ENCODE peak calls at places on chromosomes 13 and 19, in ten cellular contexts. O, C, T, H, L, B, I, F, X and V are unnamed samples.

GRCh38 chr19:49559443-49559842 is 20.9 kb downstream of the NOSIP start:
- DNase-seq in H (no peak), X (no peak), T (no peak), I (no peak), B (no peak), F (no peak), C (no peak), O (no peak), L (no peak), V (no peak)

GRCh38 chr13:52929826-52930225 is 81.4 kb upstream of the PCDH8 start:
- DNase-seq in T (no peak), H (no peak), C (no peak), B (no peak), X (no peak), I (no peak), L (no peak), O (no peak), F (no peak), V (no peak)

GRCh38 chr13:40116008-40116407 is 460.5 kb downstream of the COG6 start:
- DNase-seq in H (no peak), L (no peak), I (peak), C (no peak), X (peak), T (no peak), B (peak), O (peak), F (peak), V (peak)

GRCh38 chr19:29507081-29507860 is 18.5 kb upstream of the VSTM2B start:
- DNase-seq in F (no peak), I (no peak), C (no peak), B (no peak), L (no peak), H (no peak), X (no peak), O (no peak), T (no peak), V (no peak)

GRCh38 chr13:35349673-35350278 is 126.7 kb downstream of the MAB21L1 start:
- DNase-seq in I (no peak), H (no peak), O (no peak), L (no peak), C (no peak), B (no peak), X (peak), F (no peak), T (no peak), V (no peak)

GRCh38 chr19:5540208-5540607 is 27.5 kb downstream of the TINCR start:
- DNase-seq in T (no peak), H (no peak), X (no peak), B (no peak), F (no peak), L (no peak), I (no peak), O (no peak), C (no peak), V (no peak)

GRCh38 chr13:45102136-45102802 is 18.0 kb upstream of the GTF2F2 start:
- DNase-seq in L (peak), B (peak), X (no peak), O (no peak), T (peak), C (no peak), H (no peak), F (no peak), I (no peak), V (no peak)

GRCh38 chr19:13036366-13036976 is 41.2 kb downstream of the NFIX start:
- DNase-seq in O (peak), F (peak), C (no peak), T (no peak), B (peak), H (peak), L (no peak), I (peak), X (no peak), V (no peak)

GRCh38 chr13:31236211-31236786 is 36.5 kb downstream of the B3GLCT start:
- DNase-seq in C (no peak), H (no peak), F (no peak), B (peak), T (peak), I (no peak), O (peak), L (peak), X (peak), V (no peak)

GRCh38 chr19:47757617-47758432 is 12.5 kb downstream of the NOP53 start:
- DNase-seq in H (no peak), I (no peak), X (no peak), F (peak), L (no peak), O (no peak), T (no peak), C (no peak), B (no peak), V (no peak)

GRCh38 chr19:3548594-3548993 is 8.8 kb downstream of the MFSD12 start:
- DNase-seq in X (no peak), T (no peak), H (no peak), B (no peak), C (no peak), O (no peak), L (no peak), I (peak), F (no peak), V (no peak)

GRCh38 chr19:2455481-2456300 is 1.1 kb downstream of the LMNB2 start:
- DNase-seq in L (peak), I (peak), B (no peak), H (no peak), O (peak), C (no peak), T (peak), X (no peak), F (peak), V (no peak)

GRCh38 chr19:4583961-4584669 is 24.6 kb upstream of the SEMA6B start:
- DNase-seq in L (peak), B (no peak), H (no peak), C (no peak), I (no peak), X (no peak), F (peak), T (peak), O (peak), V (no peak)

GRCh38 chr19:47674548-47674947 is 38.7 kb upstream of the EHD2 start:
- DNase-seq in H (peak), T (no peak), I (no peak), B (no peak), L (no peak), C (no peak), X (no peak), F (no peak), O (no peak), V (no peak)

GRCh38 chr13:58680115-58680514 is 1048.6 kb downstream of the PCDH17 start:
- DNase-seq in L (peak), B (no peak), H (no peak), T (no peak), O (no peak), F (no peak), C (no peak), I (no peak), X (no peak), V (no peak)

GRCh38 chr19:39078436-39079200 is 5.5 kb upstream of the ACP7 start:
- DNase-seq in B (peak), F (no peak), L (no peak), X (no peak), I (no peak), O (peak), T (no peak), H (no peak), C (no peak), V (peak)

GRCh38 chr13:41588899-41589298 is 131.5 kb downstream of the RGCC start:
- DNase-seq in L (no peak), H (no peak), C (no peak), X (no peak), T (no peak), I (no peak), F (no peak), B (peak), O (peak), V (peak)

GRCh38 chr19:50331187-50332013 is 2.2 kb upstream of the KCNC3 start:
- DNase-seq in O (no peak), L (peak), I (no peak), C (no peak), H (peak), T (no peak), F (no peak), X (no peak), B (no peak), V (no peak)

GRCh38 chr19:31678421-31678820 is 329.2 kb upstream of the TSHZ3 start:
- DNase-seq in H (no peak), I (no peak), F (no peak), X (no peak), O (no peak), C (no peak), B (no peak), L (no peak), T (no peak), V (no peak)

DNA sequence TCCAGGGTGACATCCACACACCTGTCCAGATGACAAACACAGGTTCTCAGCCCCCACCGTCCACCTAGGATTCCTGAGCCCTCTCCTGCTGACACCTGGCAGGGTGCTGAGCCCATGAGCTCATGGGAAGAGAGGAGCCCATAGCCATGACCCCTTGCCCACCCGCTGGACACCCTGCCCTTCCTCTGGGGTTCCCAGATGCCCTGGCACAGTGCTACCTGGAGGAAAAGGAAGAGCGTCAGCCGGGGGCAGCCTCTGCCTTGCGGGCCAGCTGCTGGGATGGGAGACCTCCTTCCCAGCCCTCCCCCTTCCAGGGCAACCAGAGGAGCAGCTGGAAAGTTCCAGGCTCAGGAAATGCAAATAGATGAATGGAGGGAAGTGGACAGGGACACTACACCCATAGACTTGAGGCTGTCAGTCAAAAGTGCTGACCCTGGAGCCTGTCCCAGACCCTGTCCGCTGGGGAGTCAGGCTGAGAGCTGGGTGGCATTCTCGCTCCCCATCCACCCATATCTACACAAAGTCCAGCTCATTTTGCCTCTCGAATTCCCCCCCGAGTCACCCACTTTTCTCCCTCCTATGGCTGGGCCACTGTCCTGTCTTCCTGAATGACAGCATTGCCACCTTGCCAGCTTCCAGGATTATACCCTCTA is 12.3 kb upstream of the ARHGEF18 start:
- DNase-seq in I (no peak), O (no peak), T (no peak), L (no peak), H (no peak), X (no peak), B (no peak), C (no peak), F (no peak), V (no peak)
- H3K27ac ChIP-seq in I (no peak), O (no peak), T (no peak), L (no peak), H (no peak), X (no peak), B (no peak), C (no peak), F (no peak), V (no peak)

DNA sequence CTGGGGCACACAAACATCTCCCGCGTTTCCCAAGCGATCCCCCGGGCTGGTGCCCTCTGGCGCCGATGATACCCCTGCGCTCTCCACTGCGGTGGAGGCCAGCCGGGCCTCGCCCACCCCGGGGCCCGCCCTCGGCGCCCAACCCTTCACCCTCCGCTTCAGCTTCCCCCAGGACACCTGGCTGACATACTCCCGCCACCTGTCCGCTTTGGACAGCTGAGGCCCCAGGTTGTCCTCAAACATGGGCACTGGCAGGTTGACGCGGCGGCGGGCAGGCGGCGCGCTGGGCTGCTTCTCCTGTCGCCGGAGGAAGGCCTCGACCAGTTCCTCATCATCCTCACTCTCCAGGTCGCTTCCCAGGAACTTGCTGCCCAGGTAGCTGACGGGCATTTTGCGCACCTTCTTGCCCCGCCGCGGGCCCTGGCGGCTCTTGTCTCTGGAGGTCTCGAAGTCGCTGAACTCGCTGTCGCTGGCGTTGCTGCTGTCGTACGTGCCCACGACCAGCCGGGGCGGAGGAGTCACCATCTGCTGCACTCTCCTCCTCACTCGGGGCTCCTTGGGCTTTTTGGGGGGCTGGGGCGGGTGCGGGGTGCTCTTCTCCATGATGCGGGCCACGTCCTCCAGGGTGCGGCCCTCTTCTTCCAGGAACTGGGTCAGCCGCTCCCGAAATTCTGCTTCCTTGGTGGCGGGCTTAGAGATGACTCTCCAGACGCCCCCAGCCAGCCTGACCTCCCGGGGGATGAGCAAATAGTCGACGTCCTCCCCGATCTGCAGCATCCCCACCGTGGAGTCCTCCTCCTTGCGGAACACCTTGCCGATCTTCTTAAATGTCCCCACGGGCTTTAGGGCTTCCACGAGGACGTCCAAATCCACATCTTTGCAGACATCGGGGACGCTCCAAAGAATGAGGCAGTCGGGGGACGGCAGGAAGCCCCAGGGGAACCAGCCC is 1.1 kb downstream of the CCDC8 start:
- DNase-seq in F (no peak), H (no peak), L (peak), O (peak), T (no peak), C (no peak), B (no peak), I (peak), X (peak), V (no peak)
- H3K27ac ChIP-seq in F (no peak), H (no peak), L (no peak), O (no peak), T (no peak), C (peak), B (peak), I (peak), X (peak), V (peak)

DNA sequence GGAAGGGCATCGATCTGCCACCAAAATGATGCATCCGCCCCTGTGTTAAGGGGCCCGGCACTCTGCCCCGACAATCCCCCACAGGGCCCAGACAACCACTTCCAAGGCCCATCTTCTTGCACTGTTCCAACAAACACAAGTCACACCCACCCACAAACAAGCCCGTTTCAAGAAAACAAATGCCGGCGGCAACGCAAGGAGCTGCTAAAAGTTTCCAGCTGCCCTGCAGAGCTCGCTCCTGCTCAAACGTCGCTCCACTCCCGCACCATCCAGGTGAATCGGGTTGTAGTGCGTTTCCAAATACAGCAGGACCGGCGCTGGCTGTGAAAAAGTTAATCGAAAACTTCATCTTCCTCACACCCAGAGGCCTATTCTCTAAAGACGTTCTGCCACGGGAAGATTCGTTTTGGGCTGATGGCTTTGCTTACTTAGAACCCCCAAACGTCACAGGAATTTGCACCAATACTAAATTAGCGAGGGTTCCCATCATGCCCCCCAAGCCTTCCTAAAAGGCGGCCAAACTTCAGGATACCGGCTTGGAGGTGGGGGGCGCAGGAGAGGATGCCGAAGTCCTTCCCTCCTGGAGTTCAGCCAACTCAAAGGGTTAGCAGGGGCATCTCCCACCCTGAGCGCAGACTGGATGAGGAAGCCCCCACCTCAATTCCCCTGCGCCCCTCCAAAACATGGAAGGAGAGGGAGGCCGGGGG is 107.4 kb upstream of the DOCK9 start:
- DNase-seq in O (peak), I (peak), C (no peak), F (peak), L (peak), T (no peak), X (peak), B (no peak), H (no peak), V (no peak)
- H3K27ac ChIP-seq in O (no peak), I (peak), C (peak), F (no peak), L (no peak), T (no peak), X (no peak), B (no peak), H (no peak), V (peak)

GRCh38 chr13:20043207-20043925 is 84.8 kb downstream of the ZMYM2 start:
- DNase-seq in T (no peak), X (no peak), B (no peak), L (no peak), O (no peak), F (no peak), I (no peak), C (no peak), H (no peak), V (no peak)
- H3K27ac ChIP-seq in T (no peak), X (peak), B (no peak), L (no peak), O (no peak), F (no peak), I (no peak), C (no peak), H (no peak), V (no peak)

GRCh38 chr19:19618384-19619051 is at the start of gene PBX4:
- DNase-seq in F (peak), L (peak), O (peak), H (peak), I (peak), T (peak), X (peak), C (peak), B (peak), V (no peak)
- H3K27ac ChIP-seq in F (no peak), L (no peak), O (no peak), H (no peak), I (peak), T (peak), X (no peak), C (peak), B (peak), V (no peak)